ENCODE peak calls at places on chromosomes 3 and 15, in ten cellular contexts. P, T, M, V, E, Z, W, I, X and Y are unnamed samples.
A peak's percentile ranks its signal among the peaks of the same experiment; 100 is the strongest.

GRCh38 chr3:72458365-72458764 is 389.9 kb downstream of the SHQ1 start:
- DNase-seq in V (no peak), X (no peak), I (no peak), Z (no peak), T (no peak), P (no peak), M (peak; percentile 12), W (no peak), E (no peak), Y (no peak)

GRCh38 chr3:161854232-161854771 is 357.7 kb downstream of the OTOL1 start:
- DNase-seq in Z (no peak), W (no peak), P (peak; percentile 70), M (peak; percentile 78), V (no peak), T (peak; percentile 87), X (peak; percentile 18), E (peak; percentile 84), I (no peak), Y (no peak)

GRCh38 chr15:80567721-80568157 is 127.4 kb upstream of the ABHD17C start:
- DNase-seq in P (peak; percentile 89), W (no peak), M (peak; percentile 68), T (peak; percentile 76), Z (no peak), E (peak; percentile 83), V (peak; percentile 56), X (peak; percentile 74), I (no peak), Y (no peak)

GRCh38 chr3:37163262-37164020 is 10.9 kb downstream of the LRRFIP2 start:
- DNase-seq in W (no peak), E (peak; percentile 93), V (no peak), P (peak; percentile 82), M (peak; percentile 39), T (peak; percentile 89), I (no peak), Z (no peak), X (no peak), Y (no peak)

GRCh38 chr15:70095387-70096214 is 2.1 kb downstream of the TLE3 start:
- DNase-seq in X (peak; percentile 36), V (no peak), E (peak; percentile 14), W (peak; percentile 71), M (peak; percentile 16), T (no peak), P (no peak), I (peak; percentile 70), Z (no peak), Y (peak; percentile 90)

GRCh38 chr15:61205427-61205826 is 23.7 kb downstream of the RORA start:
- DNase-seq in Z (no peak), I (no peak), P (no peak), V (no peak), M (peak; percentile 49), X (no peak), W (no peak), E (no peak), T (peak; percentile 58), Y (no peak)

GRCh38 chr3:9916346-9916733 is 558 bp upstream of the IL17RC start:
- DNase-seq in M (no peak), X (no peak), E (peak; percentile 57), I (no peak), P (peak; percentile 48), V (no peak), W (no peak), Z (no peak), T (no peak), Y (no peak)

GRCh38 chr3:71710906-71711494 is 14.2 kb downstream of the EIF4E3 start:
- DNase-seq in X (peak; percentile 57), E (peak; percentile 70), P (peak; percentile 66), V (no peak), M (peak; percentile 33), I (no peak), T (peak; percentile 46), Z (no peak), W (no peak), Y (no peak)

GRCh38 chr3:62882676-62883228 is 7.5 kb upstream of the CADPS start:
- DNase-seq in W (no peak), Z (no peak), V (no peak), P (no peak), E (no peak), T (peak; percentile 51), X (no peak), M (no peak), I (no peak), Y (no peak)

GRCh38 chr3:147099076-147099475 is 307.3 kb downstream of the ZIC4 start:
- DNase-seq in Z (no peak), W (no peak), I (no peak), M (no peak), V (no peak), X (no peak), T (peak; percentile 16), E (no peak), P (no peak), Y (no peak)

GRCh38 chr3:124275421-124275820 is 283.5 kb upstream of the ROPN1 start:
- DNase-seq in M (no peak), T (no peak), E (no peak), I (no peak), Z (no peak), W (no peak), P (no peak), V (peak; percentile 70), X (no peak), Y (no peak)

GRCh38 chr15:51864408-51865056 is 35.1 kb downstream of the TMOD3 start:
- DNase-seq in Z (no peak), X (no peak), P (peak; percentile 47), T (peak; percentile 46), V (no peak), I (no peak), W (no peak), M (peak; percentile 100), E (no peak), Y (no peak)

GRCh38 chr3:189186093-189186492 is 14.3 kb downstream of the TPRG1 start:
- DNase-seq in X (no peak), W (no peak), M (peak; percentile 23), I (no peak), E (peak; percentile 16), T (peak; percentile 56), V (peak; percentile 44), P (peak; percentile 15), Z (no peak), Y (no peak)

GRCh38 chr3:68866157-68866556 is 66.2 kb downstream of the TAFA4 start:
- DNase-seq in E (peak; percentile 15), V (no peak), P (no peak), I (no peak), T (no peak), X (no peak), M (peak; percentile 8), Z (no peak), W (no peak), Y (no peak)

GRCh38 chr3:40118031-40118610 is 191.4 kb upstream of the EIF1B start:
- DNase-seq in V (no peak), P (no peak), Z (no peak), W (no peak), E (no peak), I (no peak), M (no peak), T (no peak), X (no peak), Y (no peak)

GRCh38 chr3:13559751-13560540 is 11.0 kb downstream of the FBLN2 start:
- DNase-seq in M (no peak), Z (no peak), X (no peak), V (peak; percentile 64), T (peak; percentile 47), E (no peak), W (peak; percentile 62), I (no peak), P (no peak), Y (peak; percentile 74)

GRCh38 chr3:161395613-161396012 is 24.3 kb upstream of the SPTSSB start:
- DNase-seq in X (no peak), Z (no peak), P (no peak), I (no peak), T (no peak), M (peak; percentile 21), V (no peak), E (no peak), W (no peak), Y (no peak)

GRCh38 chr15:35630570-35630969 is 84.6 kb upstream of the DPH6 start:
- DNase-seq in I (no peak), Z (no peak), V (peak; percentile 27), W (peak; percentile 42), M (peak; percentile 44), P (no peak), E (no peak), X (no peak), T (no peak), Y (no peak)
- H3K9me3 ChIP-seq in I (no peaks in the 10 kb centered on the region), Z (no peaks in the 10 kb centered on the region), V (no peaks in the 10 kb centered on the region), W (no peaks in the 10 kb centered on the region), M (no peaks in the 10 kb centered on the region), P (no peaks in the 10 kb centered on the region), E (no peaks in the 10 kb centered on the region), X (no peaks in the 10 kb centered on the region), T (no peaks in the 10 kb centered on the region), Y (no peaks in the 10 kb centered on the region)

GRCh38 chr15:67082007-67082536 is 16.7 kb downstream of the SMAD3 start:
- DNase-seq in X (no peak), M (no peak), Z (peak; percentile 53), T (no peak), E (no peak), P (no peak), V (no peak), I (no peak), W (no peak), Y (no peak)
- H3K4me3 ChIP-seq in X (no peak overlapping the region), M (no peak overlapping the region), Z (no peak overlapping the region), T (no peak overlapping the region), E (no peak overlapping the region), P (no peak overlapping the region), V (no peak overlapping the region), I (no peak overlapping the region), W (no peak overlapping the region), Y (no peak overlapping the region)

GRCh38 chr15:89377042-89377841 is 42.6 kb upstream of the POLG start:
- DNase-seq in W (no peak), M (no peak), V (no peak), Z (no peak), E (no peak), X (no peak), P (no peak), T (no peak), I (no peak), Y (peak; percentile 54)

GRCh38 chr15:89374116-89375004 is 39.7 kb upstream of the POLG start:
- DNase-seq in W (no peak), T (no peak), E (no peak), Z (no peak), M (no peak), P (no peak), I (no peak), V (no peak), X (no peak), Y (no peak)

GRCh38 chr15:89375093-89376062 is 40.8 kb upstream of the POLG start:
- DNase-seq in P (no peak), X (no peak), W (no peak), Z (no peak), I (no peak), V (no peak), T (no peak), E (no peak), M (no peak), Y (no peak)

GRCh38 chr15:89377842-89378698 is 43.4 kb upstream of the POLG start:
- DNase-seq in X (no peak), Z (no peak), I (no peak), M (peak; percentile 57), T (no peak), W (no peak), E (no peak), V (no peak), P (no peak), Y (no peak)

GRCh38 chr15:89376441-89376840 is 41.8 kb upstream of the POLG start:
- DNase-seq in I (no peak), X (no peak), T (no peak), W (no peak), P (no peak), Z (no peak), V (no peak), M (no peak), E (no peak), Y (no peak)
- H3K27me3 ChIP-seq in I (no peaks in the 10 kb centered on the region), X (peaks cover 100% of the 10 kb centered on the region), T (peaks cover 92% of the 10 kb centered on the region), W (peaks cover 38% of the 10 kb centered on the region), P (peaks cover 94% of the 10 kb centered on the region), Z (peaks cover 64% of the 10 kb centered on the region), V (peaks cover 96% of the 10 kb centered on the region), M (peaks cover 18% of the 10 kb centered on the region), E (peaks cover 97% of the 10 kb centered on the region), Y (peaks cover 96% of the 10 kb centered on the region)

GRCh38 chr15:25068696-25069095 is 113.9 kb downstream of the SNRPN start:
- DNase-seq in I (no peak), M (no peak), T (no peak), X (no peak), Z (no peak), W (no peak), P (no peak), E (no peak), V (no peak), Y (no peak)
- H3K9me3 ChIP-seq in I (peaks cover 24% of the 10 kb centered on the region), M (peaks cover 99% of the 10 kb centered on the region), T (peaks cover 99% of the 10 kb centered on the region), X (peaks cover 30% of the 10 kb centered on the region), Z (peaks cover 88% of the 10 kb centered on the region), W (peaks cover 98% of the 10 kb centered on the region), P (peaks cover 100% of the 10 kb centered on the region), E (peaks cover 100% of the 10 kb centered on the region), V (peaks cover 60% of the 10 kb centered on the region), Y (peaks cover 31% of the 10 kb centered on the region)